ENCODE peak calls at places on chromosome 2, in eight cellular contexts. M is transverse colon; X is GM12864; G is upper lobe of right lung; D is lower lobe of right lung; E is CD8-positive, alpha-beta T cell; S is choroid plexus epithelial cell; R is K562. A is an unnamed sample.
A peak's percentile ranks its signal among the peaks of the same experiment; 100 is the strongest.

GRCh38 chr2:234468503-234468902 is 28.4 kb downstream of the ARL4C start:
- DNase-seq in R (no peak), E (no peak), X (no peak), S (no peak), D (no peak), M (no peak), G (no peak), A (no peak)

GRCh38 chr2:64143154-64144056 is 815 bp downstream of the PELI1 start:
- DNase-seq in D (peak; percentile 56), M (no peak), E (no peak), S (peak; percentile 52), X (no peak), R (peak; percentile 44), G (peak; percentile 74), A (peak; percentile 45)

GRCh38 chr2:195488567-195488966 is 168.5 kb upstream of the SLC39A10 start:
- DNase-seq in S (peak; percentile 42), X (no peak), D (no peak), E (no peak), M (no peak), R (no peak), G (no peak), A (no peak)

GRCh38 chr2:23711979-23712755 is 214.8 kb downstream of the ATAD2B start:
- DNase-seq in D (no peak), M (no peak), R (no peak), E (no peak), X (no peak), S (peak; percentile 90), G (no peak), A (no peak)

GRCh38 chr2:180849851-180850250 is 130.6 kb upstream of the UBE2E3 start:
- DNase-seq in G (no peak), D (no peak), X (no peak), E (no peak), M (no peak), S (no peak), R (no peak), A (no peak)

GRCh38 chr2:7878786-7879515 is 802.9 kb upstream of the ID2 start:
- DNase-seq in X (no peak), G (no peak), S (no peak), E (no peak), R (no peak), D (no peak), M (no peak), A (no peak)

GRCh38 chr2:236366406-236366805 is 102.2 kb upstream of the ASB18 start:
- DNase-seq in X (peak; percentile 25), R (no peak), D (no peak), G (no peak), S (no peak), E (no peak), M (no peak), A (no peak)

GRCh38 chr2:108268001-108268400 is 20.7 kb upstream of the SULT1C2 start:
- DNase-seq in E (no peak), X (no peak), M (no peak), R (no peak), S (peak; percentile 86), G (no peak), D (no peak), A (peak; percentile 91)

GRCh38 chr2:177636672-177637071 is 244.1 kb downstream of the AGPS start:
- DNase-seq in M (no peak), X (no peak), E (no peak), S (no peak), G (no peak), R (no peak), D (no peak), A (no peak)

GRCh38 chr2:49154140-49154539 is at the start of gene FSHR:
- DNase-seq in R (no peak), D (no peak), S (no peak), M (no peak), G (no peak), E (no peak), X (no peak), A (no peak)

GRCh38 chr2:173432049-173432754 is 77.5 kb downstream of the CDCA7 start:
- DNase-seq in E (no peak), R (no peak), S (peak; percentile 70), X (no peak), M (no peak), D (no peak), G (no peak), A (peak; percentile 46)

GRCh38 chr2:216029416-216030129 is 16.2 kb upstream of the MREG start:
- DNase-seq in X (no peak), G (no peak), E (no peak), D (no peak), R (no peak), S (peak; percentile 42), M (no peak), A (no peak)

GRCh38 chr2:128625421-128625820 is 306.8 kb upstream of the HS6ST1 start:
- DNase-seq in E (no peak), G (peak; percentile 44), X (no peak), S (no peak), M (no peak), R (no peak), D (peak; percentile 37), A (no peak)

GRCh38 chr2:236014408-236015131 is 153.6 kb downstream of the GBX2 start:
- DNase-seq in R (no peak), D (no peak), G (no peak), M (no peak), S (peak; percentile 15), E (no peak), X (no peak), A (no peak)

GRCh38 chr2:181738074-181738473 is 57.8 kb upstream of the NEUROD1 start:
- DNase-seq in E (no peak), S (peak; percentile 57), M (no peak), G (no peak), D (no peak), X (no peak), R (no peak), A (peak; percentile 10)

GRCh38 chr2:138016703-138017102 is 52.4 kb downstream of the HNMT start:
- DNase-seq in S (no peak), G (no peak), M (no peak), E (no peak), R (no peak), D (no peak), X (no peak), A (peak; percentile 84)

GRCh38 chr2:149733936-149734685 is 146.5 kb upstream of the MMADHC start:
- DNase-seq in X (no peak), S (peak; percentile 61), D (no peak), R (no peak), E (no peak), G (no peak), M (no peak), A (peak; percentile 44)

GRCh38 chr2:68940369-68940768 is 12.3 kb downstream of the GKN2 start:
- DNase-seq in M (no peak), G (no peak), S (no peak), R (no peak), E (no peak), X (no peak), D (no peak), A (no peak)

GRCh38 chr2:229431331-229431954 is 160.4 kb upstream of the PID1 start:
- DNase-seq in D (no peak), R (peak; percentile 6), E (no peak), S (peak; percentile 88), M (no peak), X (no peak), G (no peak), A (peak; percentile 69)

DNA sequence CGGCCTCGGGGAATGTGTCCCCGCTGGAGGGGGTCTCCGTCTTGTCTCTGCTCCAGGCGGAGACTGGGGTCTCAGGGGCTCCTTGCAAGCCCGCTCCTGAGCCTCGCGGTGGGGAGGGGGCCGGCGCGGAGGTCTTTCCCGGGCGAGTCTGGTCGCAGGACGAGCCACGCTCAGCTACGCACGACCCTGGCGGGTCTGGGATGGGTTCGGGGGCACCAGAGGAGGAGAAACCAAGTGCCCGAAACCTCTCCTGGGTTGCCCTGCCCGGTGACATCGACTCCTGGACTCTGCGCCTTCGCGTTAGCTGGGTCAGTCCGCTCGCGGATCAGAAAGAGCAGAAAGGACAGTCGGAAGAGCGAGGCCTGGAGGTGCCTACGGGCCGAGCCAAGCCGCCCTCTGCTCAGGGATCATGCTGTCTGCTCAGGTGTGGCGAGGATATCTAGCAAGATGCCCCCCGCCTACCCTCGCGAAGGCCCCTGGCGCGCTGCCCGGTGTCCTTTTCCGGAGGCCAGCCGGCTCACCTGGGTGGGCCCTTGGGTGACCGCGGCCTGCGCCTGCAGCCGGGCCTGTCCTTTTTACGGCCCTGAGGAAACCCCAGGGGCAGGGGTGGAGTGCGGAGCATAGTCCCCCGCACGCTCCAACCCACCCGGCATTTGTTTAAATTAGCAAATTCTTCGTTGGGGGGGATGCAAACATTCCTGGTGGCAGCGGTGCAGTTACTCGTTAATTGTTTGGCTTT is 58.7 kb downstream of the SNORC start:
- DNase-seq in S (no peak), G (no peak), R (no peak), E (no peak), M (no peak), X (no peak), D (no peak), A (no peak)
- H3K4me3 ChIP-seq in S (peak overlapping the region; percentile 34), G (no peak overlapping the region), R (no peak overlapping the region), E (no peak overlapping the region), M (no peak overlapping the region), X (no peak overlapping the region), D (peak overlapping the region; percentile 23), A (no peak overlapping the region)

GRCh38 chr2:220165401-220165800 is 538.0 kb downstream of the SLC4A3 start:
- DNase-seq in X (no peak), M (peak; percentile 10), E (no peak), D (no peak), R (no peak), S (no peak), G (no peak), A (peak; percentile 27)
- TF ChIP-seq CTCF in X (no peak), M (no peak), E (no peak), D (peak; percentile 12), R (no peak), S (peak; percentile 21), G (no peak), A (peak; percentile 40)

GRCh38 chr2:28736034-28736433 is 15.6 kb upstream of the PPP1CB start:
- DNase-seq in R (no peak), M (peak; percentile 69), X (no peak), D (peak; percentile 68), G (peak; percentile 67), S (no peak), E (no peak), A (no peak)
- H3K4me3 ChIP-seq in R (no peak overlapping the region), M (no peak overlapping the region), X (no peak overlapping the region), D (no peak overlapping the region), G (no peak overlapping the region), S (no peak overlapping the region), E (no peak overlapping the region), A (no peak overlapping the region)

GRCh38 chr2:10188729-10189305 is 66.3 kb downstream of the RRM2 start:
- DNase-seq in R (no peak), X (no peak), E (no peak), G (no peak), M (no peak), S (no peak), D (no peak), A (no peak)

GRCh38 chr2:10187661-10188060 is 65.1 kb downstream of the RRM2 start:
- DNase-seq in G (no peak), R (no peak), D (no peak), X (no peak), M (no peak), S (no peak), E (no peak), A (no peak)

GRCh38 chr2:10186868-10187535 is 64.5 kb downstream of the RRM2 start:
- DNase-seq in E (no peak), S (no peak), X (no peak), R (no peak), G (no peak), M (no peak), D (no peak), A (no peak)

GRCh38 chr2:10190255-10190654 is 67.7 kb downstream of the RRM2 start:
- DNase-seq in E (no peak), X (no peak), M (no peak), G (no peak), S (no peak), D (no peak), R (no peak), A (no peak)

GRCh38 chr2:10188211-10188610 is 65.7 kb downstream of the RRM2 start:
- DNase-seq in R (peak; percentile 70), D (no peak), M (no peak), S (peak; percentile 54), X (no peak), G (no peak), E (no peak), A (no peak)
- TF ChIP-seq CTCF in R (peak; percentile 78), D (no peak), M (no peak), S (peak; percentile 65), X (no peak), G (peak; percentile 8), E (no peak), A (peak; percentile 13)

A was measured in epithelial cell of esophagus.